ENCODE peak calls at places on chromosomes 13 and 19, in nine cellular contexts. One of them, this sample, is unnamed.

GRCh38 chr19:2811221-2811722 is 8.4 kb upstream of the ZNF554 start:
- DNase-seq in thoracic aorta: no peak
- DNase-seq in stimulated activated CD4-positive, alpha-beta T cell treated with anti-CD3 and anti-CD28 coated beads, Interleukin-15, amount 100 ng/mL, for 1 hour: no peak
- DNase-seq in T-helper 2 cell: no peak
- DNase-seq in GM04503: no peak
- DNase-seq in GM12865: no peak
- DNase-seq in adipocyte: no peak
- DNase-seq in bronchial epithelial cell: no peak
- DNase-seq in pancreas: no peak
- DNase-seq in this sample: no peak

GRCh38 chr13:74132152-74132767 is 1.9 kb downstream of the KLF12 start:
- DNase-seq in thoracic aorta: no peak
- DNase-seq in stimulated activated CD4-positive, alpha-beta T cell treated with anti-CD3 and anti-CD28 coated beads, Interleukin-15, amount 100 ng/mL, for 1 hour: no peak
- DNase-seq in T-helper 2 cell: peak
- DNase-seq in GM04503: no peak
- DNase-seq in GM12865: peak
- DNase-seq in adipocyte: peak
- DNase-seq in bronchial epithelial cell: peak
- DNase-seq in pancreas: no peak
- DNase-seq in this sample: no peak

GRCh38 chr19:3821857-3822364 is 35.7 kb upstream of the MATK start:
- DNase-seq in thoracic aorta: no peak
- DNase-seq in stimulated activated CD4-positive, alpha-beta T cell treated with anti-CD3 and anti-CD28 coated beads, Interleukin-15, amount 100 ng/mL, for 1 hour: peak
- DNase-seq in T-helper 2 cell: peak
- DNase-seq in GM04503: no peak
- DNase-seq in GM12865: peak
- DNase-seq in adipocyte: peak
- DNase-seq in bronchial epithelial cell: no peak
- DNase-seq in pancreas: peak
- DNase-seq in this sample: peak

GRCh38 chr13:95530178-95530577 is 22.3 kb upstream of the CLDN10 start:
- DNase-seq in thoracic aorta: no peak
- DNase-seq in stimulated activated CD4-positive, alpha-beta T cell treated with anti-CD3 and anti-CD28 coated beads, Interleukin-15, amount 100 ng/mL, for 1 hour: no peak
- DNase-seq in T-helper 2 cell: no peak
- DNase-seq in GM04503: no peak
- DNase-seq in GM12865: no peak
- DNase-seq in adipocyte: peak
- DNase-seq in bronchial epithelial cell: peak
- DNase-seq in pancreas: no peak
- DNase-seq in this sample: no peak

GRCh38 chr19:44303976-44304568 is 753 bp downstream of the ZNF235 start:
- DNase-seq in thoracic aorta: no peak
- DNase-seq in stimulated activated CD4-positive, alpha-beta T cell treated with anti-CD3 and anti-CD28 coated beads, Interleukin-15, amount 100 ng/mL, for 1 hour: no peak
- DNase-seq in T-helper 2 cell: peak
- DNase-seq in GM04503: peak
- DNase-seq in GM12865: peak
- DNase-seq in adipocyte: peak
- DNase-seq in bronchial epithelial cell: peak
- DNase-seq in pancreas: no peak
- DNase-seq in this sample: no peak

GRCh38 chr13:31896427-31896826 is 135.1 kb upstream of the FRY start:
- DNase-seq in thoracic aorta: no peak
- DNase-seq in stimulated activated CD4-positive, alpha-beta T cell treated with anti-CD3 and anti-CD28 coated beads, Interleukin-15, amount 100 ng/mL, for 1 hour: no peak
- DNase-seq in T-helper 2 cell: no peak
- DNase-seq in GM04503: peak
- DNase-seq in GM12865: peak
- DNase-seq in adipocyte: peak
- DNase-seq in bronchial epithelial cell: no peak
- DNase-seq in pancreas: no peak
- DNase-seq in this sample: no peak

GRCh38 chr13:39672378-39673132 is 17.1 kb downstream of the COG6 start:
- DNase-seq in thoracic aorta: no peak
- DNase-seq in stimulated activated CD4-positive, alpha-beta T cell treated with anti-CD3 and anti-CD28 coated beads, Interleukin-15, amount 100 ng/mL, for 1 hour: no peak
- DNase-seq in T-helper 2 cell: no peak
- DNase-seq in GM04503: no peak
- DNase-seq in GM12865: no peak
- DNase-seq in adipocyte: no peak
- DNase-seq in bronchial epithelial cell: peak
- DNase-seq in pancreas: no peak
- DNase-seq in this sample: no peak

GRCh38 chr19:14556662-14557188 is 15.1 kb downstream of the NDUFB7 start:
- DNase-seq in thoracic aorta: no peak
- DNase-seq in stimulated activated CD4-positive, alpha-beta T cell treated with anti-CD3 and anti-CD28 coated beads, Interleukin-15, amount 100 ng/mL, for 1 hour: peak
- DNase-seq in T-helper 2 cell: peak
- DNase-seq in GM04503: no peak
- DNase-seq in GM12865: peak
- DNase-seq in adipocyte: peak
- DNase-seq in bronchial epithelial cell: peak
- DNase-seq in pancreas: peak
- DNase-seq in this sample: peak

GRCh38 chr19:18205180-18205915 is 1.5 kb upstream of the RAB3A start:
- DNase-seq in thoracic aorta: peak
- DNase-seq in stimulated activated CD4-positive, alpha-beta T cell treated with anti-CD3 and anti-CD28 coated beads, Interleukin-15, amount 100 ng/mL, for 1 hour: peak
- DNase-seq in T-helper 2 cell: peak
- DNase-seq in GM04503: no peak
- DNase-seq in GM12865: peak
- DNase-seq in adipocyte: peak
- DNase-seq in bronchial epithelial cell: peak
- DNase-seq in pancreas: peak
- DNase-seq in this sample: peak

GRCh38 chr13:60169239-60170031 is 5.7 kb upstream of the DIAPH3 start:
- DNase-seq in thoracic aorta: no peak
- DNase-seq in stimulated activated CD4-positive, alpha-beta T cell treated with anti-CD3 and anti-CD28 coated beads, Interleukin-15, amount 100 ng/mL, for 1 hour: no peak
- DNase-seq in T-helper 2 cell: no peak
- DNase-seq in GM04503: no peak
- DNase-seq in GM12865: no peak
- DNase-seq in adipocyte: no peak
- DNase-seq in bronchial epithelial cell: no peak
- DNase-seq in pancreas: no peak
- DNase-seq in this sample: no peak

GRCh38 chr19:42468273-42468796 is 25.6 kb upstream of the CXCL17 start:
- DNase-seq in thoracic aorta: no peak
- DNase-seq in stimulated activated CD4-positive, alpha-beta T cell treated with anti-CD3 and anti-CD28 coated beads, Interleukin-15, amount 100 ng/mL, for 1 hour: no peak
- DNase-seq in T-helper 2 cell: no peak
- DNase-seq in GM04503: peak
- DNase-seq in GM12865: no peak
- DNase-seq in adipocyte: peak
- DNase-seq in bronchial epithelial cell: peak
- DNase-seq in pancreas: no peak
- DNase-seq in this sample: no peak

GRCh38 chr13:81929988-81930387 is 1589.1 kb upstream of the SPRY2 start:
- DNase-seq in thoracic aorta: no peak
- DNase-seq in stimulated activated CD4-positive, alpha-beta T cell treated with anti-CD3 and anti-CD28 coated beads, Interleukin-15, amount 100 ng/mL, for 1 hour: no peak
- DNase-seq in T-helper 2 cell: no peak
- DNase-seq in GM04503: no peak
- DNase-seq in GM12865: no peak
- DNase-seq in adipocyte: peak
- DNase-seq in bronchial epithelial cell: peak
- DNase-seq in pancreas: no peak
- DNase-seq in this sample: no peak

GRCh38 chr19:55494172-55494761 is 6.0 kb downstream of the SSC5D start:
- DNase-seq in thoracic aorta: no peak
- DNase-seq in stimulated activated CD4-positive, alpha-beta T cell treated with anti-CD3 and anti-CD28 coated beads, Interleukin-15, amount 100 ng/mL, for 1 hour: no peak
- DNase-seq in T-helper 2 cell: no peak
- DNase-seq in GM04503: no peak
- DNase-seq in GM12865: no peak
- DNase-seq in adipocyte: no peak
- DNase-seq in bronchial epithelial cell: no peak
- DNase-seq in pancreas: no peak
- DNase-seq in this sample: no peak

GRCh38 chr13:83881917-83882625 is at the start of gene SLITRK1:
- DNase-seq in thoracic aorta: no peak
- DNase-seq in stimulated activated CD4-positive, alpha-beta T cell treated with anti-CD3 and anti-CD28 coated beads, Interleukin-15, amount 100 ng/mL, for 1 hour: no peak
- DNase-seq in T-helper 2 cell: peak
- DNase-seq in GM04503: no peak
- DNase-seq in GM12865: peak
- DNase-seq in adipocyte: peak
- DNase-seq in bronchial epithelial cell: peak
- DNase-seq in pancreas: peak
- DNase-seq in this sample: no peak

GRCh38 chr13:20609145-20609544 is 42.2 kb downstream of the IFT88 start:
- DNase-seq in thoracic aorta: no peak
- DNase-seq in stimulated activated CD4-positive, alpha-beta T cell treated with anti-CD3 and anti-CD28 coated beads, Interleukin-15, amount 100 ng/mL, for 1 hour: no peak
- DNase-seq in T-helper 2 cell: no peak
- DNase-seq in GM04503: peak
- DNase-seq in GM12865: no peak
- DNase-seq in adipocyte: peak
- DNase-seq in bronchial epithelial cell: peak
- DNase-seq in pancreas: no peak
- DNase-seq in this sample: no peak

GRCh38 chr13:43786766-43787517 is at the start of gene ENOX1:
- DNase-seq in thoracic aorta: no peak
- DNase-seq in stimulated activated CD4-positive, alpha-beta T cell treated with anti-CD3 and anti-CD28 coated beads, Interleukin-15, amount 100 ng/mL, for 1 hour: peak
- DNase-seq in T-helper 2 cell: peak
- DNase-seq in GM04503: no peak
- DNase-seq in GM12865: peak
- DNase-seq in adipocyte: peak
- DNase-seq in bronchial epithelial cell: no peak
- DNase-seq in pancreas: peak
- DNase-seq in this sample: peak

GRCh38 chr13:78241278-78241919 is 322.8 kb upstream of the EDNRB start:
- DNase-seq in thoracic aorta: no peak
- DNase-seq in stimulated activated CD4-positive, alpha-beta T cell treated with anti-CD3 and anti-CD28 coated beads, Interleukin-15, amount 100 ng/mL, for 1 hour: no peak
- DNase-seq in T-helper 2 cell: peak
- DNase-seq in GM04503: peak
- DNase-seq in GM12865: peak
- DNase-seq in adipocyte: peak
- DNase-seq in bronchial epithelial cell: peak
- DNase-seq in pancreas: peak
- DNase-seq in this sample: no peak

GRCh38 chr13:112572408-112572807 is 15.5 kb downstream of the TUBGCP3 start:
- DNase-seq in thoracic aorta: no peak
- DNase-seq in stimulated activated CD4-positive, alpha-beta T cell treated with anti-CD3 and anti-CD28 coated beads, Interleukin-15, amount 100 ng/mL, for 1 hour: no peak
- DNase-seq in T-helper 2 cell: no peak
- DNase-seq in GM04503: no peak
- DNase-seq in GM12865: no peak
- DNase-seq in adipocyte: no peak
- DNase-seq in bronchial epithelial cell: no peak
- DNase-seq in pancreas: no peak
- DNase-seq in this sample: no peak

GRCh38 chr13:113537205-113537604 is 46.7 kb upstream of the DCUN1D2 start:
- DNase-seq in thoracic aorta: no peak
- DNase-seq in stimulated activated CD4-positive, alpha-beta T cell treated with anti-CD3 and anti-CD28 coated beads, Interleukin-15, amount 100 ng/mL, for 1 hour: no peak
- DNase-seq in T-helper 2 cell: no peak
- DNase-seq in GM04503: no peak
- DNase-seq in GM12865: no peak
- DNase-seq in adipocyte: no peak
- DNase-seq in bronchial epithelial cell: no peak
- DNase-seq in pancreas: no peak
- DNase-seq in this sample: no peak

GRCh38 chr13:98890920-98891319 is 86.9 kb downstream of the DOCK9 start:
- DNase-seq in thoracic aorta: no peak
- DNase-seq in stimulated activated CD4-positive, alpha-beta T cell treated with anti-CD3 and anti-CD28 coated beads, Interleukin-15, amount 100 ng/mL, for 1 hour: no peak
- DNase-seq in T-helper 2 cell: no peak
- DNase-seq in GM04503: no peak
- DNase-seq in GM12865: no peak
- DNase-seq in adipocyte: no peak
- DNase-seq in bronchial epithelial cell: no peak
- DNase-seq in pancreas: no peak
- DNase-seq in this sample: no peak

GRCh38 chr19:4567584-4568071 is 8.1 kb upstream of the SEMA6B start:
- DNase-seq in thoracic aorta: no peak
- DNase-seq in stimulated activated CD4-positive, alpha-beta T cell treated with anti-CD3 and anti-CD28 coated beads, Interleukin-15, amount 100 ng/mL, for 1 hour: peak
- DNase-seq in T-helper 2 cell: peak
- DNase-seq in GM04503: no peak
- DNase-seq in GM12865: peak
- DNase-seq in adipocyte: peak
- DNase-seq in bronchial epithelial cell: peak
- DNase-seq in pancreas: peak
- DNase-seq in this sample: peak

GRCh38 chr13:100855151-100855550 is 180.6 kb upstream of the TMTC4 start:
- DNase-seq in thoracic aorta: no peak
- DNase-seq in stimulated activated CD4-positive, alpha-beta T cell treated with anti-CD3 and anti-CD28 coated beads, Interleukin-15, amount 100 ng/mL, for 1 hour: no peak
- DNase-seq in T-helper 2 cell: no peak
- DNase-seq in GM04503: no peak
- DNase-seq in GM12865: no peak
- DNase-seq in adipocyte: no peak
- DNase-seq in bronchial epithelial cell: no peak
- DNase-seq in pancreas: no peak
- DNase-seq in this sample: no peak

GRCh38 chr13:33258437-33259193 is 26.9 kb downstream of the STARD13 start:
- DNase-seq in thoracic aorta: no peak
- DNase-seq in stimulated activated CD4-positive, alpha-beta T cell treated with anti-CD3 and anti-CD28 coated beads, Interleukin-15, amount 100 ng/mL, for 1 hour: no peak
- DNase-seq in T-helper 2 cell: no peak
- DNase-seq in GM04503: peak
- DNase-seq in GM12865: no peak
- DNase-seq in adipocyte: peak
- DNase-seq in bronchial epithelial cell: no peak
- DNase-seq in pancreas: no peak
- DNase-seq in this sample: no peak

GRCh38 chr19:43526884-43527859 is at the start of gene ETHE1:
- DNase-seq in thoracic aorta: peak
- DNase-seq in stimulated activated CD4-positive, alpha-beta T cell treated with anti-CD3 and anti-CD28 coated beads, Interleukin-15, amount 100 ng/mL, for 1 hour: peak
- DNase-seq in T-helper 2 cell: peak
- DNase-seq in GM04503: no peak
- DNase-seq in GM12865: peak
- DNase-seq in adipocyte: peak
- DNase-seq in bronchial epithelial cell: peak
- DNase-seq in pancreas: peak
- DNase-seq in this sample: peak

GRCh38 chr13:110575322-110576069 is 14.0 kb upstream of the RAB20 start:
- DNase-seq in thoracic aorta: no peak
- DNase-seq in stimulated activated CD4-positive, alpha-beta T cell treated with anti-CD3 and anti-CD28 coated beads, Interleukin-15, amount 100 ng/mL, for 1 hour: no peak
- DNase-seq in T-helper 2 cell: peak
- DNase-seq in GM04503: no peak
- DNase-seq in GM12865: peak
- DNase-seq in adipocyte: no peak
- DNase-seq in bronchial epithelial cell: no peak
- DNase-seq in pancreas: peak
- DNase-seq in this sample: no peak

GRCh38 chr19:58304748-58305064 is 471 bp upstream of the ERVK3-1 start:
- DNase-seq in thoracic aorta: no peak
- DNase-seq in stimulated activated CD4-positive, alpha-beta T cell treated with anti-CD3 and anti-CD28 coated beads, Interleukin-15, amount 100 ng/mL, for 1 hour: no peak
- DNase-seq in T-helper 2 cell: no peak
- DNase-seq in GM04503: no peak
- DNase-seq in GM12865: no peak
- DNase-seq in adipocyte: no peak
- DNase-seq in bronchial epithelial cell: no peak
- DNase-seq in pancreas: no peak
- DNase-seq in this sample: no peak

GRCh38 chr19:16297575-16298178 is 26.9 kb upstream of the KLF2 start:
- DNase-seq in thoracic aorta: no peak
- DNase-seq in stimulated activated CD4-positive, alpha-beta T cell treated with anti-CD3 and anti-CD28 coated beads, Interleukin-15, amount 100 ng/mL, for 1 hour: no peak
- DNase-seq in T-helper 2 cell: no peak
- DNase-seq in GM04503: no peak
- DNase-seq in GM12865: no peak
- DNase-seq in adipocyte: no peak
- DNase-seq in bronchial epithelial cell: no peak
- DNase-seq in pancreas: no peak
- DNase-seq in this sample: no peak

GRCh38 chr13:113202912-113203311 is 5.6 kb downstream of the PCID2 start:
- DNase-seq in thoracic aorta: no peak
- DNase-seq in stimulated activated CD4-positive, alpha-beta T cell treated with anti-CD3 and anti-CD28 coated beads, Interleukin-15, amount 100 ng/mL, for 1 hour: no peak
- DNase-seq in T-helper 2 cell: no peak
- DNase-seq in GM04503: no peak
- DNase-seq in GM12865: no peak
- DNase-seq in adipocyte: no peak
- DNase-seq in bronchial epithelial cell: no peak
- DNase-seq in pancreas: no peak
- DNase-seq in this sample: no peak

GRCh38 chr13:106373304-106373988 is 162.0 kb downstream of the EFNB2 start:
- DNase-seq in thoracic aorta: no peak
- DNase-seq in stimulated activated CD4-positive, alpha-beta T cell treated with anti-CD3 and anti-CD28 coated beads, Interleukin-15, amount 100 ng/mL, for 1 hour: no peak
- DNase-seq in T-helper 2 cell: no peak
- DNase-seq in GM04503: no peak
- DNase-seq in GM12865: peak
- DNase-seq in adipocyte: peak
- DNase-seq in bronchial epithelial cell: no peak
- DNase-seq in pancreas: no peak
- DNase-seq in this sample: no peak

GRCh38 chr13:113046066-113046882 is 59.3 kb upstream of the F7 start:
- DNase-seq in thoracic aorta: no peak
- DNase-seq in stimulated activated CD4-positive, alpha-beta T cell treated with anti-CD3 and anti-CD28 coated beads, Interleukin-15, amount 100 ng/mL, for 1 hour: no peak
- DNase-seq in T-helper 2 cell: no peak
- DNase-seq in GM04503: no peak
- DNase-seq in GM12865: no peak
- DNase-seq in adipocyte: no peak
- DNase-seq in bronchial epithelial cell: no peak
- DNase-seq in pancreas: no peak
- DNase-seq in this sample: no peak

GRCh38 chr19:8576273-8576993 is 809 bp downstream of the MYO1F start:
- DNase-seq in thoracic aorta: no peak
- DNase-seq in stimulated activated CD4-positive, alpha-beta T cell treated with anti-CD3 and anti-CD28 coated beads, Interleukin-15, amount 100 ng/mL, for 1 hour: no peak
- DNase-seq in T-helper 2 cell: peak
- DNase-seq in GM04503: no peak
- DNase-seq in GM12865: peak
- DNase-seq in adipocyte: no peak
- DNase-seq in bronchial epithelial cell: no peak
- DNase-seq in pancreas: no peak
- DNase-seq in this sample: no peak

This sample was measured in activated B cell treated with CpG ODN at 0.5 μM for 24 hours.